ENCODE peak calls at places on chromosomes 12 and 14, in four cellular contexts. One of them, this sample, is unnamed.

GRCh38 chr12:101793401-101793800 is 37.4 kb downstream of the GNPTAB start:
- DNase-seq in sigmoid colon: no peak
- DNase-seq in A549: no peak
- DNase-seq in transverse colon: no peak
- DNase-seq in this sample: no peak

GRCh38 chr14:34713681-34714319 is 593 bp downstream of the CFL2 start:
- DNase-seq in sigmoid colon: peak; percentile 79
- DNase-seq in A549: no peak
- DNase-seq in transverse colon: peak; percentile 37
- DNase-seq in this sample: peak; percentile 32

GRCh38 chr14:52131640-52132320 is 62.9 kb upstream of the NID2 start:
- DNase-seq in sigmoid colon: peak; percentile 93
- DNase-seq in A549: peak; percentile 82
- DNase-seq in transverse colon: peak; percentile 84
- DNase-seq in this sample: peak; percentile 76

GRCh38 chr12:20620311-20620710 is 74.8 kb upstream of the SLCO1C1 start:
- DNase-seq in sigmoid colon: no peak
- DNase-seq in A549: no peak
- DNase-seq in transverse colon: no peak
- DNase-seq in this sample: no peak

GRCh38 chr12:87930033-87930432 is 99.2 kb downstream of the C12orf50 start:
- DNase-seq in sigmoid colon: no peak
- DNase-seq in A549: no peak
- DNase-seq in transverse colon: no peak
- DNase-seq in this sample: no peak

GRCh38 chr14:42665083-42665482 is 1058.4 kb downstream of the LRFN5 start:
- DNase-seq in sigmoid colon: no peak
- DNase-seq in A549: no peak
- DNase-seq in transverse colon: no peak
- DNase-seq in this sample: no peak

GRCh38 chr12:77202457-77203060 is 137.2 kb upstream of the E2F7 start:
- DNase-seq in sigmoid colon: no peak
- DNase-seq in A549: no peak
- DNase-seq in transverse colon: no peak
- DNase-seq in this sample: no peak

GRCh38 chr12:123026094-123026853 is 45.8 kb downstream of the ARL6IP4 start:
- DNase-seq in sigmoid colon: no peak
- DNase-seq in A549: no peak
- DNase-seq in transverse colon: no peak
- DNase-seq in this sample: no peak

GRCh38 chr12:26979733-26980132 is 34.5 kb downstream of the TM7SF3 start:
- DNase-seq in sigmoid colon: no peak
- DNase-seq in A549: no peak
- DNase-seq in transverse colon: no peak
- DNase-seq in this sample: no peak

GRCh38 chr12:101038289-101038871 is 171.7 kb downstream of the SLC5A8 start:
- DNase-seq in sigmoid colon: no peak
- DNase-seq in A549: no peak
- DNase-seq in transverse colon: no peak
- DNase-seq in this sample: no peak

DNA sequence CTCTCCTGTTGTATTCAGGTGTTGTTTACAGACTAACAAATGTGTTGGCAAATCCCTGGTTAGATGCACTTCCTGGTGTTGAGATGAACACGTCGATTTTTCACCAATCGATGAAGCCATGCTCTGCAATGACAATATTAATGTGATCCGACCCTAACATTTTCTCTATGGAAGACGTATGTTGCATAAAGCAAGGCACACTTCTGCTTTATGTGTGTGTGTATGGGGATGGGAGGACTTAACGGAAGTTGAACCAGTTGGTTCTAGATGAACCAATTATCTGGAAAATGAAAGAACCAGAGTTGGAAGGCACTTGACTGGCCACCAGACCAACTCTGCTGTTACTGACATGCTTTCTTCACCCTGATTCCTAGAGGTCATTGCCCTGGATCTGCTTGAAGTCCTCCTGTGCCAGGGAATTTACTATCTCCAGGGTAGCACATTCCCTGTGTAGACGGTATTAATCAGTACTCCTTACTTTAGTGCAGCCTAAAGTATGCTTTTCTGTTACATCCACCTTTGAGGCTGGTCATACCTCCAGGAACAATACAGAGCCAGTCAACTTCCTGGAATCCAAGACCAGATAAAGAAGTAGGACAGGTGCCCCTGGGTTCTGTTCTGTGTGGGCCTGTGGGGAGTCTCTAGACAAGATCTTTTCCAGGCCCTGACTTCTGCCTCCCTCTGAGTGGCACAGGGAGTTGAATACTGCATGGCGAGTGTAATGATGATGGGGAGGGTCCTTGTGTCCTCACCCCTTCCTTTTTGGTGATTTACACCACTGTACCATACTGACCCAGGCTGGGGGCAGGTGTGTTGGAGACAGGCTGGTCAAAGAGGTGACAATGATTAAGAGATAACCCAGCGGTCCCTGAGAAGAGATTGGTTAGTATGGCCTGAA is 4.1 kb downstream of the SDR39U1 start:
- DNase-seq in sigmoid colon: no peak
- DNase-seq in A549: no peak
- DNase-seq in transverse colon: no peak
- DNase-seq in this sample: peak; percentile 12
- H3K4me1 ChIP-seq in sigmoid colon: peaks cover 39% of the 10 kb centered on the region
- H3K4me1 ChIP-seq in A549: peaks cover 6% of the 10 kb centered on the region
- H3K4me1 ChIP-seq in transverse colon: peaks cover 7% of the 10 kb centered on the region
- H3K4me1 ChIP-seq in this sample: peaks cover 18% of the 10 kb centered on the region

GRCh38 chr14:71321556-71322315 is 414.5 kb downstream of the PCNX1 start:
- DNase-seq in sigmoid colon: no peak
- DNase-seq in A549: peak; percentile 19
- DNase-seq in transverse colon: no peak
- DNase-seq in this sample: no peak

GRCh38 chr14:71322660-71323250 is 415.5 kb downstream of the PCNX1 start:
- DNase-seq in sigmoid colon: no peak
- DNase-seq in A549: no peak
- DNase-seq in transverse colon: no peak
- DNase-seq in this sample: no peak

GRCh38 chr14:71327691-71328090 is 420.4 kb downstream of the PCNX1 start:
- DNase-seq in sigmoid colon: no peak
- DNase-seq in A549: no peak
- DNase-seq in transverse colon: no peak
- DNase-seq in this sample: no peak

GRCh38 chr14:71328183-71328582 is 420.9 kb downstream of the PCNX1 start:
- DNase-seq in sigmoid colon: no peak
- DNase-seq in A549: no peak
- DNase-seq in transverse colon: no peak
- DNase-seq in this sample: no peak

DNA sequence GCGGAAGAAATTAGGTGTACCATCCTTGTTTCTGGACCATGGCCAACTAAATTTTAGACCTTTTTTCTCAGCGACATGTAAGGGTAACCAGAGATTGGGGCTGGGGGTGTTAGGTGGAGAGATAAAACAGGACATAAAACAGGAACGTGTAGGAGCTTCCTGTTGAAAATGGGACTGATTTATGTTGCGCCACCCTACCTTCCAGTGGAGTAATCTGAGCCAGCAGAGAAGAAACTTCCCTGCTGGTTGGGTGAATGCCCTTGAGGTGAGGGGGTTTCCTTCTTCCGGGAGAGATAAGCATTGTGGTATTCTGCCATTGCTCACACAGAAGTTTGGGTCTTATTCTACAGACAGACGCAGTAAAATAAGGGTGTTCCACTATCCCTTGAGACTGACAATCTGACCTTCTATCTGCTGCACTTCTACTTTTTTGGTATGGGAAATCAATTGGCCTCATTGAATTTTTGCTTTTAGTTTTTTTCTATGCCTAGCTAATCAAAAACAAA is 417.6 kb downstream of the PCNX1 start:
- DNase-seq in sigmoid colon: no peak
- DNase-seq in A549: no peak
- DNase-seq in transverse colon: peak; percentile 37
- DNase-seq in this sample: peak; percentile 18
- TF ChIP-seq POLR2A in sigmoid colon: no peak
- TF ChIP-seq POLR2A in A549: no peak
- TF ChIP-seq POLR2A in transverse colon: no peak
- TF ChIP-seq POLR2A in this sample: no peak

DNA sequence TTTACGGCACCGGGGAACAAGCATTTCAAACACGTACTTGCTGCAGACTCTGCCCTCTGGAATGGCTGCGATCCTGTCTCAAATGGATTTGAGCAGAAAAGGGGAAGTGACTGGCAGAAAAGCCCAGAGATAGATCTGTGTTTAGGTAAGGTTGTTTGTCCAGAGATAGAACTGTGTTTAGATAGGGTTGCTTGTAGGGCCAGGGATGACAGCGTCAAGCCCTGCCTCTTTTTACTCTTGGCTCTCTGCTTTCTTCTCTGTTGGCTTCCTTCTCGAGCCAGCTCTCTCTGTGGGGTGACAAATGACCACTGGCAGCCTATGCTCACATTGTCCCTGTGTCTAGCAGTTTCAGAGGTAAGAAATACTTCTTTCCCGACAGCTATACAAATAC is 11.4 kb downstream of the DGLUCY start:
- DNase-seq in sigmoid colon: no peak
- DNase-seq in A549: no peak
- DNase-seq in transverse colon: no peak
- DNase-seq in this sample: no peak
- H3K27ac ChIP-seq in sigmoid colon: peak overlapping the region; percentile 75
- H3K27ac ChIP-seq in A549: no peak overlapping the region
- H3K27ac ChIP-seq in transverse colon: peak overlapping the region; percentile 66
- H3K27ac ChIP-seq in this sample: no peak overlapping the region

DNA sequence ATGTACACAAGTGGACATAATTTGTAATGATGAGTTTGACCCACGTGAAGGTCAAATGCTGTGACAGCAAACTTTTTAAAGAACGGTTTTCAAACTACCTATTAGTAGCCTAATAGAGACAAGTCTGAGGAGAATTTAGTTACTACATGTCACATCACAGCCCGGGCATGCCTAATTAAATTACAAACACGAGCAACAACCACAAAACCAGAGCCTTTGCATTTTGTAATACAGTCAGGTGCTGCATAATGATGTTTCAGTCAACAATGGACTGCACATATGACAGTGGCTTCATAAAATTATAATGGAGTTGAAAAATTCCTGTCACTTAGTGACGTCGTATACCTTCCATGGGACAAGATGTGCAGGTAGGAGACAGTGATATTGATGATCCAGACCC is 274.5 kb downstream of the DACT1 start:
- DNase-seq in sigmoid colon: no peak
- DNase-seq in A549: no peak
- DNase-seq in transverse colon: no peak
- DNase-seq in this sample: no peak
- H3K4me1 ChIP-seq in sigmoid colon: no peaks in the 10 kb centered on the region
- H3K4me1 ChIP-seq in A549: no peaks in the 10 kb centered on the region
- H3K4me1 ChIP-seq in transverse colon: no peaks in the 10 kb centered on the region
- H3K4me1 ChIP-seq in this sample: no peaks in the 10 kb centered on the region

GRCh38 chr12:643478-644292 is 19.6 kb downstream of the NINJ2 start:
- DNase-seq in sigmoid colon: peak; percentile 68
- DNase-seq in A549: no peak
- DNase-seq in transverse colon: peak; percentile 42
- DNase-seq in this sample: no peak
- TF ChIP-seq POLR2A in sigmoid colon: no peak
- TF ChIP-seq POLR2A in A549: peak; percentile 13
- TF ChIP-seq POLR2A in transverse colon: no peak
- TF ChIP-seq POLR2A in this sample: no peak

GRCh38 chr12:63916561-63917476 is 72.3 kb downstream of the SRGAP1 start:
- DNase-seq in sigmoid colon: no peak
- DNase-seq in A549: no peak
- DNase-seq in transverse colon: no peak
- DNase-seq in this sample: no peak
- H3K27ac ChIP-seq in sigmoid colon: no peak overlapping the region
- H3K27ac ChIP-seq in A549: peak overlapping the region; percentile 97
- H3K27ac ChIP-seq in transverse colon: peak overlapping the region; percentile 85
- H3K27ac ChIP-seq in this sample: peak overlapping the region; percentile 94

GRCh38 chr12:2322554-2323120 is 269.9 kb downstream of the CACNA1C start:
- DNase-seq in sigmoid colon: no peak
- DNase-seq in A549: no peak
- DNase-seq in transverse colon: no peak
- DNase-seq in this sample: no peak
- H3K4me1 ChIP-seq in sigmoid colon: peaks cover 76% of the 10 kb centered on the region
- H3K4me1 ChIP-seq in A549: no peaks in the 10 kb centered on the region
- H3K4me1 ChIP-seq in transverse colon: no peaks in the 10 kb centered on the region
- H3K4me1 ChIP-seq in this sample: peaks cover 10% of the 10 kb centered on the region

GRCh38 chr12:124539084-124540041 is 28.0 kb downstream of the NCOR2 start:
- DNase-seq in sigmoid colon: no peak
- DNase-seq in A549: no peak
- DNase-seq in transverse colon: no peak
- DNase-seq in this sample: peak; percentile 52
- TF ChIP-seq POLR2A in sigmoid colon: no peak
- TF ChIP-seq POLR2A in A549: no peak
- TF ChIP-seq POLR2A in transverse colon: no peak
- TF ChIP-seq POLR2A in this sample: no peak

DNA sequence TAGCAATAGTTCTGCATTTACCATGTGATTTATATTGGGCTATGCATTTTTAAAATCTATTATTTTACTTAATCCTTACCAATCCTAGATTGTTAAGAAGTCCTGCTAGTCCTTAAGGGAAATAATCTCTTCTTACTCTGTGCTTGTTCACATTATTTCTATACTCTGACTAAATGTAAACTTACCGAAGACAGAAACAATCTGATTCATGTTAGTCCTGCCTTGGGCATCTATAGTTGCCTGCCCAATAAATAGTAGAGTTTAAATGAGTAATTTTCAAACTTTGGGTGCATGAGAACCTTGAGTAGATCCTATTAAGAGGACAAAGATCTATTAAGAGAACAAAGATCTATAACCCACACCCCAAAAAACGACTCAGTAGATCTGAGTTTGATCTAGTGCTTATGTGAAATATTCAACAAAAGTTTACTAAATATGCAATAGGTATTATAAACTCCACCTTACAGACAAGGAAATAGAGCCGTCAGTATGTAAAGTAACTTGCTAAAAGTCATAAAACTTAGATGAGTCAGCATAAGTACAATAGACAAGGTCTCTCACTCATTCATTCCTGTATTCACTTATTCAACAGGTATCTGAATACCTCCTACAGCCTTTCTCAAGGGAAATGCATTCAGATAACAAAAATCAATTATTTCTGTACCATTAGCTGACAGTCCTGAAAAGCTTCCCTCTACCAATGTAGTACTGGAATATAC is 127.6 kb downstream of the PAWR start:
- DNase-seq in sigmoid colon: no peak
- DNase-seq in A549: no peak
- DNase-seq in transverse colon: no peak
- DNase-seq in this sample: no peak
- H3K27ac ChIP-seq in sigmoid colon: no peak overlapping the region
- H3K27ac ChIP-seq in A549: no peak overlapping the region
- H3K27ac ChIP-seq in transverse colon: peak overlapping the region; percentile 74
- H3K27ac ChIP-seq in this sample: no peak overlapping the region

This sample was measured in adrenal gland.